ENCODE peak calls at places on chromosomes 5 and 9, in seven cellular contexts. K, A, G, N, U, R and I are unnamed samples. For H3K4me1, the result is how much of the 10 kb centered on the place peaks cover.

GRCh38 chr9:78778843-78779486 is 482.0 kb downstream of the PSAT1 start:
- DNase-seq in N (no peak), R (no peak), G (no peak), U (no peak), A (peak), K (no peak), I (no peak)

GRCh38 chr5:76606665-76607064 is 16.5 kb downstream of the F2RL2 start:
- DNase-seq in K (no peak), N (no peak), A (no peak), R (no peak), G (no peak), U (no peak), I (no peak)

GRCh38 chr5:53817183-53817582 is 256.7 kb downstream of the NDUFS4 start:
- DNase-seq in K (no peak), R (no peak), U (no peak), N (no peak), A (no peak), G (no peak), I (no peak)

GRCh38 chr5:98214240-98215051 is 559.0 kb upstream of the RGMB start:
- DNase-seq in R (no peak), U (no peak), A (peak), G (no peak), N (no peak), K (peak), I (peak)

GRCh38 chr9:117906763-117907162 is 202.6 kb downstream of the TLR4 start:
- DNase-seq in R (no peak), A (no peak), U (no peak), G (no peak), N (no peak), K (no peak), I (no peak)

GRCh38 chr5:61617039-61617438 is 285.0 kb downstream of the ZSWIM6 start:
- DNase-seq in U (no peak), G (no peak), N (no peak), A (no peak), R (no peak), K (no peak), I (no peak)

GRCh38 chr9:114619205-114619758 is 8.2 kb downstream of the TMEM268 start:
- DNase-seq in U (peak), K (no peak), R (no peak), A (no peak), G (no peak), N (no peak), I (no peak)

GRCh38 chr5:96816430-96816939 is 8.7 kb upstream of the ERAP1 start:
- DNase-seq in G (no peak), U (peak), R (no peak), N (no peak), K (no peak), A (peak), I (no peak)

GRCh38 chr5:159877894-159878448 is 38.3 kb upstream of the ADRA1B start:
- DNase-seq in N (no peak), K (peak), A (no peak), R (no peak), G (peak), U (no peak), I (peak)

GRCh38 chr5:29002481-29002880 is 1964.1 kb upstream of the CDH9 start:
- DNase-seq in N (no peak), K (no peak), A (no peak), U (no peak), G (no peak), R (no peak), I (no peak)

GRCh38 chr9:113687680-113688371 is 188.3 kb upstream of the ZNF618 start:
- DNase-seq in U (no peak), K (no peak), G (no peak), N (no peak), R (no peak), A (no peak), I (no peak)

GRCh38 chr9:20297646-20298084 is 324.6 kb downstream of the MLLT3 start:
- DNase-seq in R (no peak), A (peak), K (no peak), G (no peak), U (no peak), N (no peak), I (no peak)

GRCh38 chr9:89872913-89873707 is 268.3 kb downstream of the GADD45G start:
- DNase-seq in K (peak), A (no peak), U (no peak), G (peak), R (no peak), N (peak), I (no peak)

GRCh38 chr5:147055304-147055826 is 176.8 kb upstream of the PPP2R2B start:
- DNase-seq in U (no peak), A (no peak), K (no peak), N (no peak), R (no peak), G (no peak), I (no peak)

GRCh38 chr9:136309806-136310220 is 5.9 kb upstream of the CCDC187 start:
- DNase-seq in A (no peak), K (no peak), U (no peak), R (no peak), G (no peak), N (no peak), I (no peak)

GRCh38 chr9:132637351-132637750 is 32.4 kb downstream of the DDX31 start:
- DNase-seq in G (no peak), N (no peak), A (no peak), K (no peak), R (no peak), U (no peak), I (no peak)

GRCh38 chr5:160251406-160252155 is 22.3 kb downstream of the FABP6 start:
- DNase-seq in N (no peak), R (no peak), U (no peak), A (no peak), K (no peak), G (no peak), I (no peak)

GRCh38 chr5:180105827-180106312 is 34.3 kb upstream of the RNF130 start:
- DNase-seq in N (no peak), G (no peak), A (no peak), R (no peak), U (no peak), K (no peak), I (no peak)

GRCh38 chr5:386432-387341 is 56.3 kb upstream of the EXOC3 start:
- DNase-seq in N (no peak), U (no peak), R (no peak), A (no peak), K (no peak), G (no peak), I (no peak)

GRCh38 chr9:93594041-93594756 is 17.8 kb downstream of the PHF2 start:
- DNase-seq in R (no peak), N (peak), G (no peak), K (no peak), A (no peak), U (no peak), I (no peak)

GRCh38 chr9:93596399-93596798 is 20.0 kb downstream of the PHF2 start:
- DNase-seq in R (no peak), A (no peak), U (no peak), G (no peak), N (no peak), K (no peak), I (no peak)

GRCh38 chr9:93595861-93596365 is 19.5 kb downstream of the PHF2 start:
- DNase-seq in N (no peak), A (no peak), R (no peak), K (no peak), U (no peak), G (no peak), I (no peak)

GRCh38 chr9:93597142-93597706 is 20.8 kb downstream of the PHF2 start:
- DNase-seq in A (no peak), G (no peak), N (peak), U (no peak), R (no peak), K (no peak), I (no peak)

DNA sequence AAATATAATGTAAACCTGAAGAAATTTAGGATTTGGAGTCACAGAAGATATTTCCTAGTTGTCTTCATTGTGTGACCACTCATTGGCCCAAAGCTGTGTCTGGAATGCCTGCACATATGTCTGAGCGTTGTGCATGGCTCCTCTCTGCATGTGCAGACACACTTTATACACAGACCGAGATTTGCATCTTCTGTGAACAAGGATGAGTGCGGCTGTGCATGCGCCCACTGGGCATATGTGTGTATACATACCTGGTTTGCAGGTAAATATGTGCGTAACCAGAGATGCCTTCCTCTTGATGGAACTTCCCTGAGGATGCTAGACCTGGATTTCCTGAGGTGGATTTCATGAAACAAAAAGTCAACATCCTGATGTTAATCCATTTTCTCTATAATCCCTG is 19.1 kb downstream of the PHF2 start:
- DNase-seq in R (no peak), A (no peak), K (no peak), U (no peak), N (no peak), G (no peak), I (no peak)
- H3K4me1 ChIP-seq in R (under half), A (under half), K (half or more), U (under half), N (under half), G (under half), I (under half)

GRCh38 chr5:126542441-126542840 is 52.6 kb downstream of the ALDH7A1 start:
- DNase-seq in R (no peak), G (no peak), A (no peak), U (no peak), K (no peak), N (no peak), I (no peak)

GRCh38 chr5:126536874-126537273 is 58.1 kb downstream of the ALDH7A1 start:
- DNase-seq in N (no peak), U (no peak), G (no peak), K (no peak), R (no peak), A (no peak), I (no peak)

GRCh38 chr5:126540631-126541030 is 54.4 kb downstream of the ALDH7A1 start:
- DNase-seq in A (no peak), R (no peak), U (no peak), K (no peak), N (no peak), G (no peak), I (no peak)

GRCh38 chr5:126535856-126536545 is 59.0 kb downstream of the ALDH7A1 start:
- DNase-seq in R (no peak), N (no peak), K (no peak), G (no peak), U (no peak), A (no peak), I (no peak)

GRCh38 chr5:126538579-126538978 is 56.4 kb downstream of the ALDH7A1 start:
- DNase-seq in A (no peak), N (no peak), R (no peak), K (no peak), U (no peak), G (no peak), I (no peak)
- H3K4me3 ChIP-seq in A (no peak), N (no peak), R (no peak), K (no peak), U (no peak), G (no peak), I (no peak)

DNA sequence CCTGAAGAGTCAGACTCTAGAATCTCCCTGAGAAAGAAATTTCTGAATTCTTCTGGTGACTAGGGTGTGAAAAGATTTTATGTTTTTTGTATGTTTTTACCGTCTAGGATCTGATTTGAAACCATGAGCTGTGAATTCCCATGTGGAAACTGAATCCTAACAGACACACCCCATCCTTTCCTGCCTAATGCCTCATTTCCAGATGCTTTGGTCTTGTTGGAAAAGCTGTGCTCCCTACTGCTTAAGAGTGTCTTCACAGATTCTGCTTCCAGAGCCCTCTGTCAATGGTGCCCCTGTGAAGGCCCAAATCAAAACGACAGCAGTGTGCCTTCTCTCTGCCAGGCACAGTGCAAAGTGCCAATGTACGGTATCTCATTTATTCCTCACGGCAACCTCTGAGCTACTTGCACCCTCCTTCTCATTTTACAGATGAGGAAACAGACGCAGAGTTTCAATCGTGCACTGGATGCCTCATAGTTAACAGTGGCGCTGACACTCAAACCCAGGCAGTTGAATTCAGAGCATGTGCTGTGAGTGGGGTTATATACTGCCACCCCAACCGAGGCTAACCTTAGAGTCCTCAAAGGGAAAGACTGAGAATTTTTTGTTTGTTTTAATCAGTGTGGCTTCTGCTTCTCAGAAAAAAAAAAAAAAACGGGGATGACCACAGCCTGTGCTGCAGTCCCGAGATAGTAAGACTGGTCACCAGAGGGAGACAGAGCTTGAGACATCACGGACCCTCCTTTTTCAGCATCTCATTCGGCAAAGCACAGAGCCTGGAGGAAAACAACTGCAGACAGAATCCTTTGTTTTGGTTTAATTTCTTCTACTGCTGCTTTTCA is 188.4 kb downstream of the SNCAIP start:
- DNase-seq in G (no peak), A (peak), N (no peak), K (no peak), U (peak), R (no peak), I (peak)
- TF ChIP-seq CTCF in G (peak), A (peak), N (peak), K (no peak), U (peak), R (peak), I (peak)

GRCh38 chr5:170138273-170138672 is 32.6 kb downstream of the FOXI1 start:
- DNase-seq in A (no peak), K (no peak), G (no peak), N (no peak), R (no peak), U (no peak), I (no peak)

GRCh38 chr5:170137694-170138214 is 32.1 kb downstream of the FOXI1 start:
- DNase-seq in G (no peak), N (no peak), R (no peak), U (no peak), K (no peak), A (no peak), I (no peak)

GRCh38 chr5:170132642-170133448 is 27.1 kb downstream of the FOXI1 start:
- DNase-seq in A (peak), K (no peak), R (no peak), G (no peak), N (no peak), U (no peak), I (no peak)

GRCh38 chr5:170136493-170136892 is 30.8 kb downstream of the FOXI1 start:
- DNase-seq in K (no peak), G (no peak), N (no peak), A (no peak), R (no peak), U (no peak), I (no peak)

DNA sequence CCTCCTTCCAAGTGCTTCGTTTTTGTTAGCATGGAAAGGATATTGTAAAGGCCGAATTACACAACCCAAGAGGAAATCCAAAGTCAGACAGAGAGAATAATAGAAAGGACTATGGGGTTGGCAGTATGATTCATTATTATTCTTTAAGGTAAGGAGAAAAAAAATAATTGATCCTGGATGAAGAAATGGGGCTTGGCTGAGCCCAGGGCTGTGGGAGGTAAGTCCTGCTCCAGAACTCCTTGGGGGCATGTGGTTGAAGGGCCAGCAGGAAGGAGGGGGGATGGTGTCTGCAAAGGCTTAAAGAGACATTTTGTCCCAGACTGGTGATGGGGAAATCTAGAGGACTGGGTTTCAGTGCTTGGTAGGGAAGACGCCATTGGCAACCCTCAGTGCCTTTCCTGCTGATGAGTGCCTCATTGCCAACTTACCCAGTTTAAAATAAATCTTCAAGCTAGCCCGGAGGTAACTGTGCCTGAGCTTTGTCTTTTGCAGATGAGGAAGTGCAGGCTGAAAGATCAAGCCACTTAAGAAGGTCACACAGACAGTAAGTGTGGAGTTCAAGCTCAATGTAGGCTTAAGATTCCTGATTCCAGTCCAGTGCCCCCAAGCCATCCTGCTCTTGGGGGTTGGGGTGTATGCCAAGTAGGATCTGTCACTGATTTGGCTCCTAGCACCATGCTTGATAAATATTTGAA is 30.2 kb downstream of the FOXI1 start:
- DNase-seq in K (no peak), U (no peak), G (no peak), N (no peak), R (no peak), A (no peak), I (no peak)
- H3K4me1 ChIP-seq in K (under half), U (under half), G (under half), N (under half), R (under half), A (under half), I (under half)